ENCODE peak calls at places on chromosomes 5 and 9, in nine cellular contexts. One of them, this sample, is unnamed.

GRCh38 chr5:16737620-16738364 is 121.0 kb upstream of the RETREG1 start:
- DNase-seq in astrocyte of the spinal cord: peak; percentile 6
- DNase-seq in Calu3: peak; percentile 78
- DNase-seq in astrocyte: no peak
- DNase-seq in GM12865: no peak
- DNase-seq in heart right ventricle: no peak
- DNase-seq in GM06990: no peak
- DNase-seq in H1: peak; percentile 64
- DNase-seq in A549: no peak
- DNase-seq in this sample: no peak

GRCh38 chr9:89996717-89997116 is 391.9 kb downstream of the GADD45G start:
- DNase-seq in astrocyte of the spinal cord: no peak
- DNase-seq in Calu3: peak; percentile 4
- DNase-seq in astrocyte: no peak
- DNase-seq in GM12865: no peak
- DNase-seq in heart right ventricle: no peak
- DNase-seq in GM06990: no peak
- DNase-seq in H1: no peak
- DNase-seq in A549: no peak
- DNase-seq in this sample: no peak

GRCh38 chr9:16025627-16026026 is 472.8 kb downstream of the CCDC171 start:
- DNase-seq in astrocyte of the spinal cord: no peak
- DNase-seq in Calu3: no peak
- DNase-seq in astrocyte: no peak
- DNase-seq in GM12865: no peak
- DNase-seq in heart right ventricle: no peak
- DNase-seq in GM06990: no peak
- DNase-seq in H1: no peak
- DNase-seq in A549: no peak
- DNase-seq in this sample: no peak

GRCh38 chr9:117757566-117757965 is 53.4 kb downstream of the TLR4 start:
- DNase-seq in astrocyte of the spinal cord: no peak
- DNase-seq in Calu3: no peak
- DNase-seq in astrocyte: no peak
- DNase-seq in GM12865: no peak
- DNase-seq in heart right ventricle: no peak
- DNase-seq in GM06990: no peak
- DNase-seq in H1: no peak
- DNase-seq in A549: no peak
- DNase-seq in this sample: no peak

GRCh38 chr5:172402531-172403190 is 51.7 kb downstream of the SH3PXD2B start:
- DNase-seq in astrocyte of the spinal cord: no peak
- DNase-seq in Calu3: no peak
- DNase-seq in astrocyte: peak; percentile 51
- DNase-seq in GM12865: no peak
- DNase-seq in heart right ventricle: no peak
- DNase-seq in GM06990: no peak
- DNase-seq in H1: no peak
- DNase-seq in A549: no peak
- DNase-seq in this sample: no peak

GRCh38 chr9:135901826-135902225 is 5.5 kb downstream of the CAMSAP1 start:
- DNase-seq in astrocyte of the spinal cord: no peak
- DNase-seq in Calu3: no peak
- DNase-seq in astrocyte: no peak
- DNase-seq in GM12865: no peak
- DNase-seq in heart right ventricle: no peak
- DNase-seq in GM06990: no peak
- DNase-seq in H1: no peak
- DNase-seq in A549: no peak
- DNase-seq in this sample: no peak

GRCh38 chr5:76503929-76504328 is 100.8 kb downstream of the IQGAP2 start:
- DNase-seq in astrocyte of the spinal cord: no peak
- DNase-seq in Calu3: no peak
- DNase-seq in astrocyte: no peak
- DNase-seq in GM12865: no peak
- DNase-seq in heart right ventricle: no peak
- DNase-seq in GM06990: no peak
- DNase-seq in H1: no peak
- DNase-seq in A549: no peak
- DNase-seq in this sample: no peak

GRCh38 chr9:127682351-127683136 is 24.2 kb upstream of the CFAP157 start:
- DNase-seq in astrocyte of the spinal cord: no peak
- DNase-seq in Calu3: no peak
- DNase-seq in astrocyte: no peak
- DNase-seq in GM12865: no peak
- DNase-seq in heart right ventricle: no peak
- DNase-seq in GM06990: no peak
- DNase-seq in H1: no peak
- DNase-seq in A549: no peak
- DNase-seq in this sample: no peak

GRCh38 chr9:79682076-79682736 is 110.4 kb downstream of the TLE4 start:
- DNase-seq in astrocyte of the spinal cord: peak; percentile 20
- DNase-seq in Calu3: no peak
- DNase-seq in astrocyte: peak; percentile 76
- DNase-seq in GM12865: no peak
- DNase-seq in heart right ventricle: no peak
- DNase-seq in GM06990: no peak
- DNase-seq in H1: no peak
- DNase-seq in A549: no peak
- DNase-seq in this sample: no peak

GRCh38 chr5:73853091-73853490 is 227.1 kb downstream of the ARHGEF28 start:
- DNase-seq in astrocyte of the spinal cord: peak; percentile 52
- DNase-seq in Calu3: peak; percentile 61
- DNase-seq in astrocyte: peak; percentile 12
- DNase-seq in GM12865: no peak
- DNase-seq in heart right ventricle: no peak
- DNase-seq in GM06990: no peak
- DNase-seq in H1: no peak
- DNase-seq in A549: peak; percentile 13
- DNase-seq in this sample: no peak

GRCh38 chr5:155148694-155149093 is 135.1 kb downstream of the KIF4B start:
- DNase-seq in astrocyte of the spinal cord: no peak
- DNase-seq in Calu3: no peak
- DNase-seq in astrocyte: no peak
- DNase-seq in GM12865: no peak
- DNase-seq in heart right ventricle: no peak
- DNase-seq in GM06990: no peak
- DNase-seq in H1: no peak
- DNase-seq in A549: no peak
- DNase-seq in this sample: no peak

GRCh38 chr9:37957664-37957953 is 53.7 kb upstream of the SLC25A51 start:
- DNase-seq in astrocyte of the spinal cord: no peak
- DNase-seq in Calu3: no peak
- DNase-seq in astrocyte: no peak
- DNase-seq in GM12865: no peak
- DNase-seq in heart right ventricle: no peak
- DNase-seq in GM06990: no peak
- DNase-seq in H1: no peak
- DNase-seq in A549: no peak
- DNase-seq in this sample: no peak

GRCh38 chr9:32940740-32941139 is 60.7 kb downstream of the APTX start:
- DNase-seq in astrocyte of the spinal cord: no peak
- DNase-seq in Calu3: no peak
- DNase-seq in astrocyte: no peak
- DNase-seq in GM12865: no peak
- DNase-seq in heart right ventricle: no peak
- DNase-seq in GM06990: no peak
- DNase-seq in H1: no peak
- DNase-seq in A549: no peak
- DNase-seq in this sample: no peak

GRCh38 chr5:1004598-1005361 is 3.8 kb upstream of the NKD2 start:
- DNase-seq in astrocyte of the spinal cord: no peak
- DNase-seq in Calu3: no peak
- DNase-seq in astrocyte: no peak
- DNase-seq in GM12865: no peak
- DNase-seq in heart right ventricle: peak; percentile 87
- DNase-seq in GM06990: no peak
- DNase-seq in H1: no peak
- DNase-seq in A549: peak; percentile 61
- DNase-seq in this sample: no peak
- TF ChIP-seq CTCF in astrocyte of the spinal cord: peak; percentile 41
- TF ChIP-seq CTCF in Calu3: no peak
- TF ChIP-seq CTCF in astrocyte: no peak
- TF ChIP-seq CTCF in GM12865: peak; percentile 4
- TF ChIP-seq CTCF in heart right ventricle: peak; percentile 59
- TF ChIP-seq CTCF in GM06990: peak; percentile 39
- TF ChIP-seq CTCF in H1: no peak
- TF ChIP-seq CTCF in A549: peak; percentile 79
- TF ChIP-seq CTCF in this sample: peak; percentile 39

GRCh38 chr9:108212179-108212578 is 643.6 kb downstream of the ACTL7B start:
- DNase-seq in astrocyte of the spinal cord: no peak
- DNase-seq in Calu3: no peak
- DNase-seq in astrocyte: no peak
- DNase-seq in GM12865: no peak
- DNase-seq in heart right ventricle: no peak
- DNase-seq in GM06990: no peak
- DNase-seq in H1: no peak
- DNase-seq in A549: no peak
- DNase-seq in this sample: no peak

GRCh38 chr9:108211576-108211975 is 644.2 kb downstream of the ACTL7B start:
- DNase-seq in astrocyte of the spinal cord: no peak
- DNase-seq in Calu3: no peak
- DNase-seq in astrocyte: no peak
- DNase-seq in GM12865: no peak
- DNase-seq in heart right ventricle: no peak
- DNase-seq in GM06990: no peak
- DNase-seq in H1: no peak
- DNase-seq in A549: no peak
- DNase-seq in this sample: no peak

GRCh38 chr9:108207611-108208051 is 648.2 kb downstream of the ACTL7B start:
- DNase-seq in astrocyte of the spinal cord: peak; percentile 44
- DNase-seq in Calu3: no peak
- DNase-seq in astrocyte: no peak
- DNase-seq in GM12865: no peak
- DNase-seq in heart right ventricle: no peak
- DNase-seq in GM06990: no peak
- DNase-seq in H1: no peak
- DNase-seq in A549: no peak
- DNase-seq in this sample: no peak

GRCh38 chr9:108205276-108205675 is 650.5 kb downstream of the ACTL7B start:
- DNase-seq in astrocyte of the spinal cord: no peak
- DNase-seq in Calu3: no peak
- DNase-seq in astrocyte: peak; percentile 58
- DNase-seq in GM12865: no peak
- DNase-seq in heart right ventricle: no peak
- DNase-seq in GM06990: no peak
- DNase-seq in H1: no peak
- DNase-seq in A549: no peak
- DNase-seq in this sample: no peak

DNA sequence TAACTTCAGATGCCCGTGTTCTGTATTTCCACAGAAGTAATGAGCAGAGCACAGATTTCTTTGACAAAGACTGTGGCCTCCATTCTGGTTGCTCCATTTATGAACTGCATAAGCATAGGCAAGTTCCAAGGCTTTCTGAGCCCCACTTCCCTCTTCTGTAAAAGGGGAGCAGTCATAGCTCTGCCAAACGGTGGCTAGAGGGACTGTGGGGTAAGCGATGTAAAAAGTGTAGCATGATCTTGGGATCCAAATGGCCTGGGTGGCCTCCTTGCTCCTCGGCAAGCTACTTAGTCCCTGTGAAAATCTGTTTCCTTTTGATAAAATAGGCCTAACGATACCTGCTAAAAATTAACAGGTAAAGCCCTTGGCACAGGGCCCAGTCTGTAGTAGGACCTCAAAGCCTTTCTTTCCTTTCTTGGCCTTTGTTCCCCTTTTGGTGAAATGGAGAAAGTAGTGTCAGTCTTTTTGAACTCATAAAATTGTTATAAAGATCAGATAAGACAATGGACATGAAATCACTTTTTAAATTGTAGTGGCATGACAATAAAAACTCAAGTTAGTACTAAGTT is 646.6 kb downstream of the ACTL7B start:
- DNase-seq in astrocyte of the spinal cord: no peak
- DNase-seq in Calu3: peak; percentile 34
- DNase-seq in astrocyte: no peak
- DNase-seq in GM12865: no peak
- DNase-seq in heart right ventricle: no peak
- DNase-seq in GM06990: no peak
- DNase-seq in H1: no peak
- DNase-seq in A549: no peak
- DNase-seq in this sample: no peak
- TF ChIP-seq CTCF in astrocyte of the spinal cord: no peak
- TF ChIP-seq CTCF in Calu3: no peak
- TF ChIP-seq CTCF in astrocyte: no peak
- TF ChIP-seq CTCF in GM12865: no peak
- TF ChIP-seq CTCF in heart right ventricle: no peak
- TF ChIP-seq CTCF in GM06990: no peak
- TF ChIP-seq CTCF in H1: no peak
- TF ChIP-seq CTCF in A549: no peak
- TF ChIP-seq CTCF in this sample: no peak

GRCh38 chr5:180816608-180817534 is 14.3 kb upstream of the MGAT1 start:
- DNase-seq in astrocyte of the spinal cord: peak; percentile 51
- DNase-seq in Calu3: no peak
- DNase-seq in astrocyte: peak; percentile 69
- DNase-seq in GM12865: no peak
- DNase-seq in heart right ventricle: peak; percentile 64
- DNase-seq in GM06990: no peak
- DNase-seq in H1: no peak
- DNase-seq in A549: no peak
- DNase-seq in this sample: no peak
- TF ChIP-seq CTCF in astrocyte of the spinal cord: no peak
- TF ChIP-seq CTCF in Calu3: no peak
- TF ChIP-seq CTCF in astrocyte: no peak
- TF ChIP-seq CTCF in GM12865: no peak
- TF ChIP-seq CTCF in heart right ventricle: peak; percentile 17
- TF ChIP-seq CTCF in GM06990: no peak
- TF ChIP-seq CTCF in H1: no peak
- TF ChIP-seq CTCF in A549: no peak
- TF ChIP-seq CTCF in this sample: no peak

GRCh38 chr5:14686517-14686916 is 22.0 kb downstream of the OTULIN start:
- DNase-seq in astrocyte of the spinal cord: no peak
- DNase-seq in Calu3: no peak
- DNase-seq in astrocyte: no peak
- DNase-seq in GM12865: no peak
- DNase-seq in heart right ventricle: no peak
- DNase-seq in GM06990: no peak
- DNase-seq in H1: no peak
- DNase-seq in A549: no peak
- DNase-seq in this sample: no peak

GRCh38 chr5:14684757-14685156 is 20.2 kb downstream of the OTULIN start:
- DNase-seq in astrocyte of the spinal cord: no peak
- DNase-seq in Calu3: no peak
- DNase-seq in astrocyte: no peak
- DNase-seq in GM12865: no peak
- DNase-seq in heart right ventricle: no peak
- DNase-seq in GM06990: no peak
- DNase-seq in H1: no peak
- DNase-seq in A549: no peak
- DNase-seq in this sample: no peak

GRCh38 chr5:14683906-14684455 is 19.5 kb downstream of the OTULIN start:
- DNase-seq in astrocyte of the spinal cord: no peak
- DNase-seq in Calu3: no peak
- DNase-seq in astrocyte: no peak
- DNase-seq in GM12865: no peak
- DNase-seq in heart right ventricle: no peak
- DNase-seq in GM06990: no peak
- DNase-seq in H1: no peak
- DNase-seq in A549: no peak
- DNase-seq in this sample: no peak

GRCh38 chr5:14685757-14686156 is 21.2 kb downstream of the OTULIN start:
- DNase-seq in astrocyte of the spinal cord: peak; percentile 69
- DNase-seq in Calu3: no peak
- DNase-seq in astrocyte: peak; percentile 45
- DNase-seq in GM12865: peak; percentile 79
- DNase-seq in heart right ventricle: no peak
- DNase-seq in GM06990: peak; percentile 70
- DNase-seq in H1: no peak
- DNase-seq in A549: peak; percentile 62
- DNase-seq in this sample: peak; percentile 67

GRCh38 chr5:14687023-14687665 is 22.6 kb downstream of the OTULIN start:
- DNase-seq in astrocyte of the spinal cord: peak; percentile 54
- DNase-seq in Calu3: no peak
- DNase-seq in astrocyte: peak; percentile 60
- DNase-seq in GM12865: no peak
- DNase-seq in heart right ventricle: no peak
- DNase-seq in GM06990: no peak
- DNase-seq in H1: no peak
- DNase-seq in A549: no peak
- DNase-seq in this sample: no peak
- TF ChIP-seq CTCF in astrocyte of the spinal cord: no peak
- TF ChIP-seq CTCF in Calu3: no peak
- TF ChIP-seq CTCF in astrocyte: no peak
- TF ChIP-seq CTCF in GM12865: no peak
- TF ChIP-seq CTCF in heart right ventricle: peak; percentile 32
- TF ChIP-seq CTCF in GM06990: no peak
- TF ChIP-seq CTCF in H1: no peak
- TF ChIP-seq CTCF in A549: no peak
- TF ChIP-seq CTCF in this sample: no peak